ENCODE peak calls at places on chromosomes 16 and 17, in eight cellular contexts. K is HS-5; J is stimulated activated CD4-positive, alpha-beta T cell treated with anti-CD3 and anti-CD28 coated beads, Interleukin-4, amount 100 ng/mL, for 24 hours; E is GM23248; Q is body of pancreas; X is putamen; B is CD4-positive, alpha-beta memory T cell; D is iPS-NIHi11. Z is an unnamed sample.

GRCh38 chr16:81752876-81753227 is 26.2 kb upstream of the PLCG2 start:
- DNase-seq in B (no peak), Q (no peak), K (no peak), J (no peak), D (no peak), E (no peak), X (no peak), Z (no peak)

GRCh38 chr17:77279448-77280303 is 138.9 kb downstream of the SEC14L1 start:
- DNase-seq in Q (no peak), D (no peak), X (no peak), B (no peak), J (no peak), K (no peak), E (no peak), Z (peak; percentile 28)

GRCh38 chr17:82103588-82104451 is 5.8 kb upstream of the FASN start:
- DNase-seq in Q (peak; percentile 83), B (no peak), X (no peak), J (no peak), E (peak; percentile 27), K (no peak), D (no peak), Z (no peak)

GRCh38 chr16:84761448-84762368 is 58.1 kb upstream of the CRISPLD2 start:
- DNase-seq in Q (no peak), B (no peak), K (no peak), J (no peak), X (no peak), E (peak; percentile 38), D (no peak), Z (peak; percentile 18)

GRCh38 chr17:8124350-8125195 is 667 bp upstream of the HES7 start:
- DNase-seq in X (no peak), Q (peak; percentile 17), K (no peak), B (peak; percentile 23), J (peak; percentile 34), D (no peak), E (peak; percentile 63), Z (peak; percentile 34)

GRCh38 chr16:4487955-4488481 is 11.8 kb downstream of the HMOX2 start:
- DNase-seq in E (peak; percentile 81), B (peak; percentile 54), K (no peak), J (no peak), D (no peak), X (no peak), Q (peak; percentile 41), Z (peak; percentile 67)

GRCh38 chr17:15782809-15783208 is 50.7 kb downstream of the TBC1D26 start:
- DNase-seq in K (no peak), B (peak; percentile 9), D (peak; percentile 9), E (peak; percentile 81), X (no peak), J (no peak), Q (peak; percentile 53), Z (peak; percentile 36)

GRCh38 chr16:5010576-5011329 is 23.0 kb downstream of the NAGPA start:
- DNase-seq in D (peak; percentile 62), E (no peak), K (no peak), Q (no peak), B (no peak), X (no peak), J (no peak), Z (no peak)

GRCh38 chr17:73304971-73305786 is 6.6 kb downstream of the CDC42EP4 start:
- DNase-seq in K (peak; percentile 80), X (no peak), B (no peak), D (no peak), Q (peak; percentile 64), E (peak; percentile 97), J (no peak), Z (peak; percentile 84)

GRCh38 chr17:44909681-44910144 is 5.6 kb downstream of the GFAP start:
- DNase-seq in K (peak; percentile 68), X (no peak), J (no peak), B (no peak), Q (no peak), D (no peak), E (peak; percentile 74), Z (peak; percentile 69)

GRCh38 chr17:75241143-75241430 is 20.3 kb downstream of the GGA3 start:
- DNase-seq in Q (no peak), E (peak; percentile 17), J (no peak), D (no peak), K (no peak), X (no peak), B (no peak), Z (peak; percentile 66)

GRCh38 chr16:19170043-19170655 is 2.1 kb downstream of the SYT17 start:
- DNase-seq in J (no peak), E (no peak), X (peak; percentile 44), Q (no peak), K (no peak), D (no peak), B (no peak), Z (no peak)

GRCh38 chr17:60401819-60402218 is 9.9 kb upstream of the USP32 start:
- DNase-seq in B (no peak), X (no peak), D (no peak), E (no peak), Q (no peak), J (no peak), K (no peak), Z (no peak)

GRCh38 chr17:40550608-40551007 is 14.7 kb downstream of the CCR7 start:
- DNase-seq in K (no peak), D (no peak), B (no peak), Q (peak; percentile 48), J (no peak), E (peak; percentile 98), X (no peak), Z (peak; percentile 98)

GRCh38 chr17:1217030-1217429 is 37.2 kb upstream of the ABR start:
- DNase-seq in B (no peak), D (no peak), K (no peak), Q (no peak), J (no peak), X (no peak), E (no peak), Z (no peak)

GRCh38 chr16:89586853-89587252 is 11.3 kb downstream of the CPNE7 start:
- DNase-seq in B (no peak), D (peak; percentile 79), X (no peak), K (no peak), Q (no peak), E (peak; percentile 69), J (no peak), Z (no peak)

GRCh38 chr17:660453-660852 is 54.2 kb downstream of the VPS53 start:
- DNase-seq in Q (no peak), K (no peak), J (no peak), E (no peak), B (no peak), D (no peak), X (no peak), Z (no peak)

GRCh38 chr16:11410382-11411058 is 65.3 kb downstream of the RMI2 start:
- DNase-seq in Q (no peak), J (no peak), D (no peak), B (no peak), E (peak; percentile 58), X (no peak), K (no peak), Z (peak; percentile 31)